ENCODE peak calls at places on chromosomes 1 and 21, in nine cellular contexts. Z is keratinocyte, C is SK-N-SH, T is hepatocyte, W is GM23248, E is IMR-90, Q is tibial nerve, Y is uterus, B is H9. U is an unnamed sample.
A peak's percentile ranks its signal among the peaks of the same experiment; 100 is the strongest.

GRCh38 chr1:4380564-4381168 is 273.7 kb upstream of the AJAP1 start:
- DNase-seq in Y (no peak), W (no peak), Z (peak; percentile 66), C (no peak), E (no peak), Q (no peak), T (no peak), B (no peak), U (no peak)

GRCh38 chr21:28518620-28519019 is 474.1 kb downstream of the LTN1 start:
- DNase-seq in B (no peak), Q (no peak), W (peak; percentile 25), E (peak; percentile 35), Z (no peak), Y (no peak), C (no peak), T (no peak), U (no peak)

GRCh38 chr1:58724483-58724882 is 24.6 kb upstream of the MYSM1 start:
- DNase-seq in E (no peak), Y (no peak), C (no peak), B (no peak), Z (no peak), W (no peak), Q (no peak), T (no peak), U (no peak)

GRCh38 chr21:14453964-14454641 is 71.2 kb upstream of the HSPA13 start:
- DNase-seq in C (no peak), Z (no peak), T (no peak), Y (no peak), E (no peak), Q (no peak), W (no peak), B (no peak), U (no peak)

GRCh38 chr21:34819357-34819999 is 150.7 kb downstream of the CLIC6 start:
- DNase-seq in Q (no peak), W (no peak), Y (no peak), B (no peak), C (no peak), T (no peak), E (no peak), Z (no peak), U (no peak)

GRCh38 chr1:157099633-157100009 is at the start of gene ETV3L:
- DNase-seq in T (no peak), B (no peak), Q (no peak), W (no peak), Z (no peak), C (no peak), Y (no peak), E (no peak), U (no peak)

GRCh38 chr1:204275695-204276596 is 62.2 kb upstream of the GOLT1A start:
- DNase-seq in C (peak; percentile 66), B (no peak), E (no peak), Y (no peak), Z (no peak), T (no peak), W (no peak), Q (no peak), U (no peak)

GRCh38 chr1:213127074-213127473 is 76.0 kb downstream of the RPS6KC1 start:
- DNase-seq in B (no peak), C (no peak), Z (no peak), E (peak; percentile 8), Y (no peak), Q (no peak), W (peak; percentile 54), T (no peak), U (no peak)

GRCh38 chr1:85575363-85575995 is 5.1 kb upstream of the CCN1 start:
- DNase-seq in W (no peak), Y (no peak), Q (no peak), T (no peak), E (no peak), B (no peak), C (no peak), Z (no peak), U (no peak)

GRCh38 chr1:111980684-111981083 is 8.8 kb downstream of the KCND3 start:
- DNase-seq in T (no peak), C (no peak), Y (no peak), Q (no peak), B (no peak), W (no peak), Z (no peak), E (no peak), U (no peak)

GRCh38 chr1:54714881-54715492 is 674 bp upstream of the TTC4 start:
- DNase-seq in B (no peak), Z (no peak), T (no peak), E (no peak), C (no peak), Q (no peak), W (no peak), Y (no peak), U (no peak)

GRCh38 chr1:54711536-54711935 is 4.1 kb upstream of the TTC4 start:
- DNase-seq in W (no peak), Z (no peak), C (no peak), E (no peak), B (no peak), T (no peak), Q (no peak), Y (no peak), U (no peak)

GRCh38 chr1:54715493-54716298 is at the start of gene TTC4:
- DNase-seq in Q (peak; percentile 72), B (peak; percentile 85), T (peak; percentile 93), W (peak; percentile 95), Y (peak; percentile 80), Z (peak; percentile 71), C (peak; percentile 95), E (peak; percentile 65), U (peak; percentile 72)

GRCh38 chr1:54721719-54722118 is 6.1 kb downstream of the TTC4 start:
- DNase-seq in E (no peak), W (peak; percentile 16), Y (no peak), B (no peak), Q (no peak), T (no peak), Z (no peak), C (no peak), U (no peak)

GRCh38 chr1:54716299-54717047 is 812 bp downstream of the TTC4 start:
- DNase-seq in C (no peak), E (peak; percentile 81), B (no peak), Y (no peak), T (no peak), Z (peak; percentile 38), Q (no peak), W (peak; percentile 84), U (no peak)
- H3K27ac ChIP-seq in C (peak overlapping the region; percentile 79), E (peak overlapping the region; percentile 74), B (no peak overlapping the region), Y (peak overlapping the region; percentile 53), T (peak overlapping the region; percentile 68), Z (peak overlapping the region; percentile 93), Q (peak overlapping the region; percentile 90), W (peak overlapping the region; percentile 83), U (peak overlapping the region; percentile 67)

GRCh38 chr1:23801338-23801748 is 789 bp upstream of the GALE start:
- DNase-seq in W (peak; percentile 42), T (peak; percentile 73), Z (no peak), Y (no peak), C (peak; percentile 37), B (no peak), E (no peak), Q (no peak), U (no peak)
- H3K27ac ChIP-seq in W (no peak overlapping the region), T (peak overlapping the region; percentile 99), Z (peak overlapping the region; percentile 83), Y (peak overlapping the region; percentile 76), C (peak overlapping the region; percentile 73), B (no peak overlapping the region), E (peak overlapping the region; percentile 75), Q (peak overlapping the region; percentile 94), U (peak overlapping the region; percentile 94)

DNA sequence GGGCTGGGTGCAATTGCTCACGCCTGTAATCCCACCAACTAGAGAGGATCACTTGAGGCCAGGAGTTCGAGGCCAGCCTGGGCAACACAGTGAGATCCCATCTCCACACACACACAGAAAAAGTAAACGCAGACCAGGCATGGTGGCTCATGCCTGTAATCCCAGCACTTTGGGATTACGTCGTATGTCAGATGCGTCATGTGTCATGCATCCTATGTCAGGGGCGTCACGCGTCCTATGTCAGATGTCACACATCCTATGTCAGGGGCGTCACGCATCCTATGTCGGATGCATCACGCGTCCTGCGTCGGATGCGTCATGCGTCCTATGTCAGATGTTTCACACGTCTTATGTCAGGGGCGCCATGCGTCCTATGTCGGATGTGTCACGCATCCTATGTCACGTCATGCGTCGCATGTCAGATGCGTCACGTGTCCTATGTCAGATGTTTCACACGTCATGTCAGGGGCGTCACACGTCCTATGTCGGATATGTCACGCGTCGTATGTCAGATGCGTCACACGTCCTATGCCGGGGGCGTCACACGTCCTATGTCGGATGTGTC is 1.5 kb downstream of the MRAP start:
- DNase-seq in E (no peak), W (no peak), B (no peak), C (no peak), Q (no peak), Y (no peak), Z (no peak), T (no peak), U (no peak)
- H3K27ac ChIP-seq in E (no peak overlapping the region), W (no peak overlapping the region), B (no peak overlapping the region), C (no peak overlapping the region), Q (no peak overlapping the region), Y (no peak overlapping the region), Z (no peak overlapping the region), T (no peak overlapping the region), U (no peak overlapping the region)

GRCh38 chr1:232988572-232989040 is 38.2 kb downstream of the NTPCR start:
- DNase-seq in C (peak; percentile 42), E (peak; percentile 82), Q (no peak), T (no peak), W (peak; percentile 65), B (no peak), Z (no peak), Y (no peak), U (no peak)
- H3K27ac ChIP-seq in C (no peak overlapping the region), E (no peak overlapping the region), Q (no peak overlapping the region), T (no peak overlapping the region), W (no peak overlapping the region), B (no peak overlapping the region), Z (no peak overlapping the region), Y (no peak overlapping the region), U (no peak overlapping the region)

GRCh38 chr1:116412480-116412798 is 39.4 kb downstream of the ATP1A1 start:
- DNase-seq in T (no peak), C (no peak), W (no peak), B (no peak), Y (no peak), Q (no peak), Z (no peak), E (no peak), U (no peak)
- H3K27ac ChIP-seq in T (peak overlapping the region; percentile 82), C (no peak overlapping the region), W (peak overlapping the region; percentile 44), B (no peak overlapping the region), Y (no peak overlapping the region), Q (no peak overlapping the region), Z (no peak overlapping the region), E (no peak overlapping the region), U (no peak overlapping the region)

GRCh38 chr1:243855616-243856318 is 5.7 kb upstream of the AKT3 start:
- DNase-seq in B (peak; percentile 31), E (no peak), W (no peak), Q (no peak), T (no peak), C (no peak), Y (no peak), Z (no peak), U (no peak)
- H3K27ac ChIP-seq in B (no peak overlapping the region), E (no peak overlapping the region), W (no peak overlapping the region), Q (no peak overlapping the region), T (no peak overlapping the region), C (no peak overlapping the region), Y (no peak overlapping the region), Z (no peak overlapping the region), U (no peak overlapping the region)